ENCODE peak calls at places on chromosomes 12 and 14, in nine cellular contexts. M is mesothelial cell of epicardium; A is osteocyte; F is D721Med; O is WTC11; X is uterus; Z is CD4-positive, alpha-beta T cell; E is prostate gland; J is AG04450. P is an unnamed sample.

GRCh38 chr12:53575502-53576264 is 50.5 kb downstream of the ATF7 start:
- DNase-seq in E (peak; percentile 24), Z (no peak), O (no peak), A (no peak), J (peak; percentile 32), F (no peak), M (no peak), X (no peak), P (no peak)

GRCh38 chr12:109544955-109545531 is 28.3 kb downstream of the MMAB start:
- DNase-seq in Z (peak; percentile 5), O (no peak), A (no peak), E (no peak), F (no peak), X (no peak), J (no peak), M (no peak), P (no peak)

GRCh38 chr14:51666831-51667230 is 15.1 kb downstream of the FRMD6 start:
- DNase-seq in F (no peak), J (no peak), M (no peak), Z (no peak), O (no peak), X (no peak), E (no peak), A (no peak), P (no peak)

GRCh38 chr14:48614003-48614402 is 938.6 kb upstream of the MDGA2 start:
- DNase-seq in F (no peak), O (no peak), M (no peak), J (no peak), X (no peak), Z (no peak), A (no peak), E (no peak), P (no peak)

GRCh38 chr14:26841361-26841760 is 243.5 kb upstream of the NOVA1 start:
- DNase-seq in J (no peak), A (no peak), Z (no peak), F (no peak), X (no peak), O (no peak), E (no peak), M (no peak), P (no peak)

GRCh38 chr12:17438141-17438540 is 651.9 kb downstream of the RERGL start:
- DNase-seq in Z (no peak), A (no peak), J (no peak), E (no peak), X (no peak), O (no peak), M (no peak), F (no peak), P (no peak)

GRCh38 chr14:95045255-95045701 is 112.1 kb downstream of the DICER1 start:
- DNase-seq in J (no peak), A (peak; percentile 68), F (no peak), O (no peak), E (no peak), Z (no peak), M (peak; percentile 11), X (no peak), P (no peak)

GRCh38 chr12:124713436-124714082 is 146.1 kb upstream of the NCOR2 start:
- DNase-seq in O (no peak), A (no peak), E (no peak), M (no peak), F (no peak), X (peak; percentile 63), J (no peak), Z (peak; percentile 20), P (no peak)

GRCh38 chr12:22971247-22971646 is 346.3 kb downstream of the ETNK1 start:
- DNase-seq in E (no peak), A (no peak), J (no peak), F (no peak), M (no peak), Z (no peak), O (no peak), X (no peak), P (no peak)

GRCh38 chr12:120346681-120347080 is 19.1 kb upstream of the PLA2G1B start:
- DNase-seq in J (no peak), E (no peak), Z (no peak), A (no peak), F (no peak), X (no peak), O (no peak), M (no peak), P (no peak)
- TF ChIP-seq CTCF in J (peak; percentile 6), E (no peak), Z (no peak), A (peak; percentile 7), F (no peak), X (no peak), O (no peak), M (peak; percentile 61), P (peak; percentile 36)

GRCh38 chr12:44812062-44812461 is 64.1 kb downstream of the NELL2 start:
- DNase-seq in O (no peak), M (no peak), Z (peak; percentile 25), J (no peak), E (no peak), X (no peak), F (no peak), A (no peak), P (no peak)
- TF ChIP-seq CTCF in O (no peak), M (no peak), Z (peak; percentile 68), J (peak; percentile 10), E (no peak), X (no peak), F (peak; percentile 15), A (no peak), P (peak; percentile 21)

DNA sequence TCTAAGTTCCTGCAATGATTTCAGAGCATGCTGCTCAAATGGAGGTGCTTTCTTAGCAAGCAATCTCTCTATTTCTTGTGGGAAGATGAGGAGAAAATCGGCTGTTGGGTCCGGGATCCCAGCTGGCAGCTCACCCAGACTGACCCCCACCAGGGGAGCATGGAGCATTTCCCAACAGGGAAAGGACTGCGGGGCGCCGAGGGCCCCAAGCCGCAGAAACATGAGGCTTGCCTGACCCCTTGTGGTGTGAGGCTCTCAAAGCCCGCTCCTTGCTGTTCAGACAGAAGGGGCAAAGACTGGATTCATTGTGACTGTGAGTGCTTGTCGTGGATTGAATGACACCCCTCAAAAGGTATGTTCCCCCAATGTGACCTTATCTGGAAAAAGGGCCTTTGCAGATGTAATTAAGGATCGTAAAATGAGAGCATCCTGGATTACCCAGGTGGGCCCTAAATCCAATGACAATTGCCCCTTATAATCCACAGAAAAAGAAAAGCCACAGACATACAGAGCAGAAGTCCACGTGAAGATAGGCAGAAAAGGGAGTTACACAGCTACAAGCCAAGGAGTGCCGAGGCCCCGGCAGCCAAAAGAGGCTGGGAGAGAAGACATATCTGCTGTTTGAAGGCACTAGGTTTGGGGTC is 116.3 kb upstream of the VASH1 start:
- DNase-seq in Z (no peak), J (no peak), F (peak; percentile 43), M (peak; percentile 72), E (peak; percentile 8), X (no peak), A (no peak), O (peak; percentile 79), P (peak; percentile 55)
- TF ChIP-seq CTCF in Z (no peak), J (peak; percentile 55), F (peak; percentile 87), M (peak; percentile 54), E (peak; percentile 52), X (peak; percentile 29), A (peak; percentile 50), O (peak; percentile 44), P (peak; percentile 81)

GRCh38 chr14:91254456-91254855 is 10.0 kb upstream of the GPR68 start:
- DNase-seq in J (no peak), O (no peak), F (no peak), A (no peak), E (no peak), Z (no peak), X (no peak), M (no peak), P (no peak)
- TF ChIP-seq CTCF in J (no peak), O (no peak), F (no peak), A (no peak), E (no peak), Z (no peak), X (no peak), M (no peak), P (no peak)

DNA sequence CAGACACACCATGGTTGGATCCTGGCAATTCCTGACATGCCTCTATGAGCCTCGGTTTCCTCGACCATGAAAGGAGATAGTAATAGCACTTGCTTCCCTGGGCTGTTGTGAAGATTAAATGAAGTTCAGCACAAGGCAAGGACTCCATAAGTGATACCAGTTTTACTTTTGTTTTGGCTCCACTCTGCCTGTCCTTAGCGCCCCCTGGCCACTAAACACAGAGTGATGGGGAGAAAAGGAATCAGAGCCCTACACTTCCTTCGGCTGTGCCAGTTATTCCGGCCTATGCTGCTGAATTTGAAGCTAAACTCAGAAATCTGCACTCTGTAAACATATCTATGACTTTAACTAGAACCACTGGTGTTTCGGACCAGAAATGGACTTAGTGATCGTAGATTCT is 173.8 kb downstream of the C12orf75 start:
- DNase-seq in J (no peak), E (no peak), A (peak; percentile 38), F (no peak), X (no peak), M (no peak), Z (no peak), O (peak; percentile 29), P (no peak)
- TF ChIP-seq CTCF in J (peak; percentile 24), E (no peak), A (no peak), F (no peak), X (no peak), M (no peak), Z (no peak), O (no peak), P (no peak)

GRCh38 chr12:74903522-74903921 is 306.1 kb downstream of the KCNC2 start:
- DNase-seq in X (no peak), M (no peak), F (no peak), Z (no peak), E (no peak), O (peak; percentile 36), A (no peak), J (no peak), P (no peak)
- TF ChIP-seq CTCF in X (no peak), M (no peak), F (peak; percentile 9), Z (no peak), E (no peak), O (peak; percentile 78), A (no peak), J (peak; percentile 25), P (peak; percentile 30)

DNA sequence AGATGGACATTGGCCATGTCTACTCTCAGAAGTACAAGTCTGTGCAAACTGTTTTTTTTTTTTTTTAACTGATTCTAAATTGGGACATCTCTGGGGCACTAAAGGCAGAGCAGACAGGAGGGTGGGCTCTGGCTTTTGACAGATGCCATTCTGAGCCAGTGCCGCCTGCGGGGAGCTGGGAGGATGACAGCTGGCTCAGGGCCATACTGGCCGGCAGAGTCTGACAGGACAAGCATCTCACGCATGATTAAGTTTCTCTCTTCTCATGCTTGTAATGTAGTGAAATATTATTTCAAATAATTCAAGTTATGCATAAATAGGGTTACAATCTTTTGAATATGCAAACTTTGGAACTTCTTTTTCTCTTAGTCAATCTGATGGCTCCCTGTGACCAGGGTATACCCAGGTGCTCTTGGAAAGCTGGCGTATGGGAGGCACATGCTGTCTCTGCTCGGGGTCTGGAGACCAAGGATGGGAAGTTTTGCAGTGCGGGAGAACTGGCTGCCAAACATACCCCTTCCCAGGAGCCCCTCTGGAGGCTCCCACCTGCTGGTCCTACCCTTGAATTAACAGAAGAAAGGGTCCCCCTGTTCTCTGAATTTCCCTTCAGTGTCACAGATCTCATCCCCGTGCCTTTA is 7.6 kb downstream of the CDCA4 start:
- DNase-seq in X (no peak), A (no peak), E (no peak), O (no peak), F (no peak), M (no peak), Z (no peak), J (no peak), P (no peak)
- TF ChIP-seq CTCF in X (no peak), A (no peak), E (no peak), O (no peak), F (no peak), M (no peak), Z (no peak), J (peak; percentile 10), P (no peak)

P was measured in progenitor cell of endocrine pancreas.